ENCODE peak calls at places on chromosomes 13 and 19, in six cellular contexts. X is CD4-positive, alpha-beta T cell; A is suprapubic skin; R is esophagus squamous epithelium; F is adrenal gland; Q is heart left ventricle. J is an unnamed sample. For H3K27me3 and H3K9me3, the result is how much of the 10 kb centered on the place peaks cover.

GRCh38 chr19:2077833-2078619 is 18.1 kb downstream of the MOB3A start:
- DNase-seq in X (no peak), A (no peak), R (no peak), F (no peak), Q (no peak), J (no peak)

GRCh38 chr19:1279782-1280341 is 4.5 kb downstream of the FAM174C start:
- DNase-seq in X (peak), A (peak), R (no peak), F (peak), Q (peak), J (peak)

GRCh38 chr13:45882626-45883025 is 31.1 kb upstream of the SIAH3 start:
- DNase-seq in X (no peak), A (no peak), R (no peak), F (no peak), Q (no peak), J (no peak)

GRCh38 chr13:32969516-32969941 is 46.7 kb upstream of the KL start:
- DNase-seq in X (no peak), A (no peak), R (no peak), F (peak), Q (peak), J (no peak)

GRCh38 chr13:110396913-110397379 is 89.9 kb downstream of the COL4A2 start:
- DNase-seq in X (no peak), A (peak), R (no peak), F (peak), Q (peak), J (peak)

GRCh38 chr13:48976677-48977625 is 1.2 kb downstream of the FNDC3A start:
- DNase-seq in X (no peak), A (no peak), R (peak), F (no peak), Q (no peak), J (peak)

GRCh38 chr13:50552424-50552966 is 291.0 kb downstream of the DLEU7 start:
- DNase-seq in X (no peak), A (no peak), R (no peak), F (no peak), Q (no peak), J (no peak)

GRCh38 chr13:113828282-113828825 is 35.5 kb downstream of the GAS6 start:
- DNase-seq in X (no peak), A (no peak), R (no peak), F (no peak), Q (no peak), J (no peak)

GRCh38 chr13:113742445-113743120 is 16.4 kb upstream of the TMEM255B start:
- DNase-seq in X (no peak), A (no peak), R (no peak), F (no peak), Q (no peak), J (no peak)

GRCh38 chr19:14494910-14495677 is 833 bp downstream of the GIPC1 start:
- DNase-seq in X (no peak), A (no peak), R (no peak), F (no peak), Q (no peak), J (peak)

GRCh38 chr13:28531195-28531955 is 36.4 kb upstream of the FLT1 start:
- DNase-seq in X (no peak), A (peak), R (no peak), F (peak), Q (peak), J (peak)

GRCh38 chr19:38944981-38945506 is 14.3 kb downstream of the MRPS12 start:
- DNase-seq in X (no peak), A (no peak), R (no peak), F (no peak), Q (no peak), J (no peak)

GRCh38 chr19:30450945-30451344 is 78.8 kb downstream of the ZNF536 start:
- DNase-seq in X (no peak), A (no peak), R (no peak), F (peak), Q (no peak), J (no peak)

GRCh38 chr13:99749627-99750026 is 221.9 kb downstream of the ZIC5 start:
- DNase-seq in X (no peak), A (no peak), R (no peak), F (no peak), Q (no peak), J (no peak)

DNA sequence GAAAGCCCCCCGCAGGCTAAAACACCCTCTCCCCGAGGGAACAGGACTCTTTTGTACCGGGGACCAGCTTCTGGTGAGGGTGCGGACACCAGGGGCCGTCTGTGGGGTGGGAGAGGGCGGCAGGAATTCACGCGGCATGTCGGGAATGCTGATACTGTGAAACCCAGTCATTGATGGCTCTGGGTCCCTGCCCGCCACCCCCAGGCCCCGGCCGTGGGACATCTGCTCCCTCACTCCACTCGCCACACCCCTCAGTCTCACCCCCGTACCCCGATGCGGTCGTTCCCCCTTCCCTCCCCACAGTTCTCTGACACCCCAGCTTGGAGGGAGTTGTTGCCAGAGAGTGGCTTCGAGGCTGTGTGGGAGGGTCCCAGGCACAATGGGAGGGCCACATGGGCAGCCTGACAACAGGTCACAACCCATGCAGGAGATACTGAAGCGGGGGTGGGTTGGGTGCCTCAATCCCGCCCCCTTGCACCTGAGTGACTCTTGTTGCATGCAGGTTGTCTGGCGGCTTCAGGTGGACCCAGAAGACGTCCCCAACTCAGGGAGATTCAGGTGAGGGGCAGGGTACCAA is 1.9 kb downstream of the MAG start:
- DNase-seq in X (no peak), A (no peak), R (no peak), F (no peak), Q (no peak), J (no peak)
- H3K27me3 ChIP-seq in X (under half), A (half or more), R (under half), F (under half), Q (under half), J (under half)

GRCh38 chr19:44954649-44955499 is at the start of gene CLPTM1:
- DNase-seq in X (peak), A (peak), R (peak), F (peak), Q (peak), J (peak)

GRCh38 chr19:44955500-44956439 is 590 bp downstream of the CLPTM1 start:
- DNase-seq in X (no peak), A (no peak), R (no peak), F (peak), Q (no peak), J (no peak)

GRCh38 chr19:44958090-44958489 is 2.9 kb downstream of the CLPTM1 start:
- DNase-seq in X (no peak), A (no peak), R (no peak), F (peak), Q (no peak), J (no peak)

GRCh38 chr19:44951179-44952159 is 3.7 kb upstream of the CLPTM1 start:
- DNase-seq in X (peak), A (peak), R (no peak), F (peak), Q (peak), J (peak)

DNA sequence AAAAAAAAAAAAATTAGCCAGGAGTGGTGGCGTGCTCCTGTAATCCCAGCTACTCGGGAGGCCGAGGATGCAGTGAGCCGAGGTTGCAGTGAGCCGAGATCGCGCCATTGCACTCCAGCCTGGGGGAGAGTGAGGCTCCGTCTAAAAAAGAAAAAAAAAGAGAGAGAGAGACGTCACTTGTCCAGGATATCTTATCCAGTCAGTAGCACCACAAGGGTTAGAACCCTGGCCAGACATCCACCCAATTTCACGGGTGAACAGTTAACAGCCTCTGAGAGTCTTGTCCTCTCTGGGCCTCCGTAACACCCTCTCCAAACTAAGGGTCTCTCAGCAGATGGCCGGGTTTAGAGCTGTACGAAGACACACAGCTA is 917 bp upstream of the CLPTM1 start:
- DNase-seq in X (no peak), A (no peak), R (no peak), F (no peak), Q (no peak), J (no peak)
- H3K27ac ChIP-seq in X (peak), A (peak), R (peak), F (peak), Q (peak), J (peak)

DNA sequence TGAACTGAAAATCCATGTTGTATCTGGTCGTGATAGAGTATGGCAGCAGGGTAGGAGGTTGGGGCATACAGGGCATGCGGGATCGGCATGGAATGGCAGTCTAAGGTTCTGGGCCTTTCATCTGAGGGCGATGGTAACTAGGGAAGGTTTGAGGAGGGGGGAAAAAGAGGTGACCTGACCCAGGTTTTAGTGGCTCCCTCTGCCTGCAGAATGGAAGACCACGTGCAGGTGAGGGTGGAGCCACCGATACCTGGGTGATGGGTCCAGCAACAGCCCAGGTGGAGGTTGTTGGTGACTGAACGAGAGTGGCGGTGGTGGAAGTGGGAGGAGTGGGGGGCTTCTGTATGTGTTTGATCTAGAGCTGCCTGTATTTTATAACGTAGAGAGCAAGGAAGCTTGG is 3.8 kb downstream of the ZNF749 start:
- DNase-seq in X (no peak), A (no peak), R (no peak), F (no peak), Q (no peak), J (no peak)
- H3K9me3 ChIP-seq in X (under half), A (under half), R (under half), F (under half), Q (under half), J (under half)

GRCh38 chr19:41914906-41915247 is 13.4 kb downstream of the ERFL start:
- DNase-seq in X (no peak), A (no peak), R (no peak), F (no peak), Q (no peak), J (no peak)
- H3K27me3 ChIP-seq in X (under half), A (half or more), R (under half), F (under half), Q (half or more), J (under half)